ENCODE peak calls at places on chromosomes 13 and 19, in six cellular contexts. One of them, this sample, is unnamed.
A peak's percentile ranks its signal among the peaks of the same experiment; 100 is the strongest.

GRCh38 chr19:861756-862528 is 2.5 kb downstream of the CFD start:
- DNase-seq in IMR-90: no peak
- DNase-seq in mesendoderm: peak; percentile 89
- DNase-seq in H1: peak; percentile 96
- DNase-seq in neuronal stem cell: peak; percentile 43
- DNase-seq in mesenchymal stem cell: peak; percentile 39
- DNase-seq in this sample: peak; percentile 57

GRCh38 chr13:36907801-36908200 is 12.2 kb downstream of the SMAD9 start:
- DNase-seq in neuronal stem cell: no peak
- DNase-seq in mesenchymal stem cell: no peak
- DNase-seq in H1: no peak
- DNase-seq in mesendoderm: no peak
- DNase-seq in IMR-90: no peak
- DNase-seq in this sample: no peak

GRCh38 chr13:50720856-50721663 is 122.4 kb downstream of the DLEU7 start:
- DNase-seq in H1: no peak
- DNase-seq in neuronal stem cell: no peak
- DNase-seq in mesendoderm: no peak
- DNase-seq in mesenchymal stem cell: no peak
- DNase-seq in IMR-90: no peak
- DNase-seq in this sample: peak; percentile 25

GRCh38 chr19:53102701-53103140 is 501 bp downstream of the ZNF160 start:
- DNase-seq in IMR-90: peak; percentile 31
- DNase-seq in mesenchymal stem cell: peak; percentile 55
- DNase-seq in neuronal stem cell: no peak
- DNase-seq in H1: no peak
- DNase-seq in mesendoderm: peak; percentile 36
- DNase-seq in this sample: peak; percentile 59

GRCh38 chr19:46697142-46697960 is 19.6 kb downstream of the PRKD2 start:
- DNase-seq in mesendoderm: peak; percentile 98
- DNase-seq in IMR-90: peak; percentile 49
- DNase-seq in H1: peak; percentile 99
- DNase-seq in neuronal stem cell: peak; percentile 89
- DNase-seq in mesenchymal stem cell: peak; percentile 88
- DNase-seq in this sample: peak; percentile 85

GRCh38 chr13:46951516-46951915 is 54.7 kb upstream of the HTR2A start:
- DNase-seq in H1: no peak
- DNase-seq in neuronal stem cell: no peak
- DNase-seq in mesenchymal stem cell: no peak
- DNase-seq in mesendoderm: no peak
- DNase-seq in IMR-90: no peak
- DNase-seq in this sample: no peak

GRCh38 chr19:2641332-2641698 is 61.2 kb downstream of the GNG7 start:
- DNase-seq in neuronal stem cell: no peak
- DNase-seq in mesenchymal stem cell: no peak
- DNase-seq in H1: no peak
- DNase-seq in mesendoderm: no peak
- DNase-seq in IMR-90: no peak
- DNase-seq in this sample: no peak

GRCh38 chr13:27919934-27920676 is at the start of gene PDX1:
- DNase-seq in mesenchymal stem cell: no peak
- DNase-seq in mesendoderm: peak; percentile 71
- DNase-seq in IMR-90: no peak
- DNase-seq in H1: peak; percentile 81
- DNase-seq in neuronal stem cell: peak; percentile 48
- DNase-seq in this sample: no peak

GRCh38 chr13:112182251-112182650 is 115.3 kb downstream of the SOX1 start:
- DNase-seq in H1: no peak
- DNase-seq in neuronal stem cell: no peak
- DNase-seq in mesenchymal stem cell: no peak
- DNase-seq in IMR-90: no peak
- DNase-seq in mesendoderm: no peak
- DNase-seq in this sample: no peak

GRCh38 chr13:72570019-72570418 is 157.4 kb downstream of the MZT1 start:
- DNase-seq in mesenchymal stem cell: no peak
- DNase-seq in H1: no peak
- DNase-seq in mesendoderm: no peak
- DNase-seq in IMR-90: no peak
- DNase-seq in neuronal stem cell: no peak
- DNase-seq in this sample: no peak

GRCh38 chr13:47330031-47330430 is 433.2 kb upstream of the HTR2A start:
- DNase-seq in mesendoderm: no peak
- DNase-seq in neuronal stem cell: no peak
- DNase-seq in H1: no peak
- DNase-seq in mesenchymal stem cell: no peak
- DNase-seq in IMR-90: no peak
- DNase-seq in this sample: peak; percentile 11

GRCh38 chr19:9793051-9793591 is 24.6 kb upstream of the ZNF846 start:
- DNase-seq in mesendoderm: peak; percentile 72
- DNase-seq in mesenchymal stem cell: peak; percentile 72
- DNase-seq in neuronal stem cell: no peak
- DNase-seq in IMR-90: peak; percentile 32
- DNase-seq in H1: no peak
- DNase-seq in this sample: peak; percentile 43

GRCh38 chr13:103273825-103274224 is 207.6 kb upstream of the SLC10A2 start:
- DNase-seq in mesenchymal stem cell: no peak
- DNase-seq in neuronal stem cell: no peak
- DNase-seq in IMR-90: no peak
- DNase-seq in H1: no peak
- DNase-seq in mesendoderm: no peak
- DNase-seq in this sample: no peak

GRCh38 chr19:49746206-49746958 is 16.7 kb downstream of the TSKS start:
- DNase-seq in mesenchymal stem cell: no peak
- DNase-seq in neuronal stem cell: no peak
- DNase-seq in IMR-90: no peak
- DNase-seq in mesendoderm: peak; percentile 94
- DNase-seq in H1: peak; percentile 97
- DNase-seq in this sample: peak; percentile 99

GRCh38 chr13:95568131-95568530 is 15.6 kb downstream of the CLDN10 start:
- DNase-seq in H1: no peak
- DNase-seq in IMR-90: no peak
- DNase-seq in neuronal stem cell: no peak
- DNase-seq in mesendoderm: no peak
- DNase-seq in mesenchymal stem cell: no peak
- DNase-seq in this sample: no peak

GRCh38 chr13:31824705-31825512 is 85.6 kb downstream of the RXFP2 start:
- DNase-seq in neuronal stem cell: no peak
- DNase-seq in H1: no peak
- DNase-seq in mesendoderm: peak; percentile 21
- DNase-seq in mesenchymal stem cell: peak; percentile 34
- DNase-seq in IMR-90: peak; percentile 16
- DNase-seq in this sample: no peak

GRCh38 chr19:19704836-19705235 is 28.1 kb downstream of the ZNF14 start:
- DNase-seq in IMR-90: no peak
- DNase-seq in H1: no peak
- DNase-seq in mesenchymal stem cell: no peak
- DNase-seq in mesendoderm: no peak
- DNase-seq in neuronal stem cell: no peak
- DNase-seq in this sample: no peak

GRCh38 chr19:12346896-12347295 is 13.5 kb upstream of the ZNF563 start:
- DNase-seq in mesenchymal stem cell: no peak
- DNase-seq in neuronal stem cell: no peak
- DNase-seq in mesendoderm: no peak
- DNase-seq in H1: no peak
- DNase-seq in IMR-90: no peak
- DNase-seq in this sample: peak; percentile 15

GRCh38 chr13:102089177-102089576 is 312.7 kb downstream of the FGF14 start:
- DNase-seq in neuronal stem cell: no peak
- DNase-seq in mesendoderm: peak; percentile 1
- DNase-seq in IMR-90: no peak
- DNase-seq in mesenchymal stem cell: peak; percentile 4
- DNase-seq in H1: no peak
- DNase-seq in this sample: no peak

GRCh38 chr19:6060600-6061391 is 49.5 kb downstream of the RFX2 start:
- DNase-seq in mesenchymal stem cell: no peak
- DNase-seq in H1: no peak
- DNase-seq in IMR-90: peak; percentile 16
- DNase-seq in neuronal stem cell: no peak
- DNase-seq in mesendoderm: peak; percentile 93
- DNase-seq in this sample: peak; percentile 63

GRCh38 chr13:73913043-73913740 is 221.0 kb downstream of the KLF12 start:
- DNase-seq in H1: no peak
- DNase-seq in IMR-90: peak; percentile 59
- DNase-seq in mesendoderm: peak; percentile 76
- DNase-seq in mesenchymal stem cell: peak; percentile 82
- DNase-seq in neuronal stem cell: no peak
- DNase-seq in this sample: no peak

GRCh38 chr19:44799627-44800257 is 9.2 kb upstream of the BCAM start:
- DNase-seq in mesendoderm: no peak
- DNase-seq in H1: no peak
- DNase-seq in mesenchymal stem cell: no peak
- DNase-seq in neuronal stem cell: no peak
- DNase-seq in IMR-90: no peak
- DNase-seq in this sample: no peak

GRCh38 chr19:36254848-36255247 is 39.9 kb downstream of the ZNF146 start:
- DNase-seq in mesenchymal stem cell: no peak
- DNase-seq in mesendoderm: no peak
- DNase-seq in H1: no peak
- DNase-seq in IMR-90: no peak
- DNase-seq in neuronal stem cell: no peak
- DNase-seq in this sample: no peak

GRCh38 chr13:114140131-114140908 is 7.9 kb upstream of the RASA3 start:
- DNase-seq in mesenchymal stem cell: no peak
- DNase-seq in IMR-90: no peak
- DNase-seq in mesendoderm: no peak
- DNase-seq in H1: no peak
- DNase-seq in neuronal stem cell: no peak
- DNase-seq in this sample: no peak
- H3K4me3 ChIP-seq in mesenchymal stem cell: no peak overlapping the region
- H3K4me3 ChIP-seq in IMR-90: no peak overlapping the region
- H3K4me3 ChIP-seq in mesendoderm: no peak overlapping the region
- H3K4me3 ChIP-seq in H1: no peak overlapping the region
- H3K4me3 ChIP-seq in neuronal stem cell: no peak overlapping the region
- H3K4me3 ChIP-seq in this sample: no peak overlapping the region

GRCh38 chr19:48036765-48037164 is 7.1 kb downstream of the CABP5 start:
- DNase-seq in IMR-90: no peak
- DNase-seq in H1: no peak
- DNase-seq in neuronal stem cell: no peak
- DNase-seq in mesenchymal stem cell: no peak
- DNase-seq in mesendoderm: no peak
- DNase-seq in this sample: no peak

GRCh38 chr19:48044561-48044960 is 682 bp upstream of the CABP5 start:
- DNase-seq in neuronal stem cell: no peak
- DNase-seq in mesendoderm: no peak
- DNase-seq in IMR-90: no peak
- DNase-seq in mesenchymal stem cell: no peak
- DNase-seq in H1: no peak
- DNase-seq in this sample: no peak

GRCh38 chr19:48043675-48044258 is at the start of gene CABP5:
- DNase-seq in neuronal stem cell: no peak
- DNase-seq in mesendoderm: no peak
- DNase-seq in IMR-90: no peak
- DNase-seq in mesenchymal stem cell: no peak
- DNase-seq in H1: no peak
- DNase-seq in this sample: no peak

GRCh38 chr19:48041877-48042580 is 1.9 kb downstream of the CABP5 start:
- DNase-seq in mesendoderm: no peak
- DNase-seq in H1: no peak
- DNase-seq in IMR-90: no peak
- DNase-seq in mesenchymal stem cell: no peak
- DNase-seq in neuronal stem cell: no peak
- DNase-seq in this sample: peak; percentile 67
- H3K23ac ChIP-seq in mesendoderm: no peak overlapping the region
- H3K23ac ChIP-seq in H1: no peak overlapping the region
- H3K23ac ChIP-seq in IMR-90: no peak overlapping the region
- H3K23ac ChIP-seq in mesenchymal stem cell: no peak overlapping the region
- H3K23ac ChIP-seq in neuronal stem cell: no peak overlapping the region
- H3K23ac ChIP-seq in this sample: no peak overlapping the region

GRCh38 chr19:55166530-55167268 is at the start of gene DNAAF3:
- DNase-seq in mesenchymal stem cell: peak; percentile 98
- DNase-seq in IMR-90: peak; percentile 96
- DNase-seq in H1: peak; percentile 98
- DNase-seq in mesendoderm: peak; percentile 99
- DNase-seq in neuronal stem cell: peak; percentile 98
- DNase-seq in this sample: peak; percentile 86
- H3K4me3 ChIP-seq in mesenchymal stem cell: peak within 1 kb of the TSS; percentile 60
- H3K4me3 ChIP-seq in IMR-90: peak within 1 kb of the TSS; percentile 45
- H3K4me3 ChIP-seq in H1: peak within 1 kb of the TSS; percentile 66
- H3K4me3 ChIP-seq in mesendoderm: peak within 1 kb of the TSS; percentile 48
- H3K4me3 ChIP-seq in neuronal stem cell: peak within 1 kb of the TSS; percentile 53
- H3K4me3 ChIP-seq in this sample: peak within 1 kb of the TSS; percentile 63

GRCh38 chr19:13995878-13996765 is 10.0 kb downstream of the RFX1 start:
- DNase-seq in H1: no peak
- DNase-seq in IMR-90: no peak
- DNase-seq in mesendoderm: no peak
- DNase-seq in neuronal stem cell: no peak
- DNase-seq in mesenchymal stem cell: no peak
- DNase-seq in this sample: no peak
- H3K23ac ChIP-seq in H1: no peak overlapping the region
- H3K23ac ChIP-seq in IMR-90: no peak overlapping the region
- H3K23ac ChIP-seq in mesendoderm: no peak overlapping the region
- H3K23ac ChIP-seq in neuronal stem cell: no peak overlapping the region
- H3K23ac ChIP-seq in mesenchymal stem cell: no peak overlapping the region
- H3K23ac ChIP-seq in this sample: no peak overlapping the region

GRCh38 chr19:8449830-8450229 is 5.1 kb downstream of the HNRNPM start:
- DNase-seq in mesendoderm: peak; percentile 74
- DNase-seq in neuronal stem cell: no peak
- DNase-seq in IMR-90: no peak
- DNase-seq in H1: no peak
- DNase-seq in mesenchymal stem cell: no peak
- DNase-seq in this sample: peak; percentile 80
- H3K4me3 ChIP-seq in mesendoderm: no peak overlapping the region
- H3K4me3 ChIP-seq in neuronal stem cell: no peak overlapping the region
- H3K4me3 ChIP-seq in IMR-90: no peak overlapping the region
- H3K4me3 ChIP-seq in H1: peak overlapping the region; percentile 0
- H3K4me3 ChIP-seq in mesenchymal stem cell: no peak overlapping the region
- H3K4me3 ChIP-seq in this sample: no peak overlapping the region

GRCh38 chr19:18373892-18374629 is 11.9 kb upstream of the GDF15 start:
- DNase-seq in neuronal stem cell: no peak
- DNase-seq in H1: peak; percentile 86
- DNase-seq in IMR-90: peak; percentile 99
- DNase-seq in mesendoderm: peak; percentile 99
- DNase-seq in mesenchymal stem cell: peak; percentile 99
- DNase-seq in this sample: peak; percentile 70
- H3K23ac ChIP-seq in neuronal stem cell: no peak overlapping the region
- H3K23ac ChIP-seq in H1: peak overlapping the region; percentile 9
- H3K23ac ChIP-seq in IMR-90: peak overlapping the region; percentile 97
- H3K23ac ChIP-seq in mesendoderm: no peak overlapping the region
- H3K23ac ChIP-seq in mesenchymal stem cell: no peak overlapping the region
- H3K23ac ChIP-seq in this sample: no peak overlapping the region

GRCh38 chr13:78608254-78608704 is 4.9 kb upstream of the POU4F1 start:
- DNase-seq in IMR-90: no peak
- DNase-seq in neuronal stem cell: peak; percentile 12
- DNase-seq in mesenchymal stem cell: no peak
- DNase-seq in mesendoderm: peak; percentile 20
- DNase-seq in H1: no peak
- DNase-seq in this sample: no peak

GRCh38 chr13:78608705-78609463 is 5.5 kb upstream of the POU4F1 start:
- DNase-seq in IMR-90: no peak
- DNase-seq in neuronal stem cell: peak; percentile 9
- DNase-seq in H1: no peak
- DNase-seq in mesendoderm: peak; percentile 26
- DNase-seq in mesenchymal stem cell: no peak
- DNase-seq in this sample: no peak

GRCh38 chr13:78607409-78608253 is 4.3 kb upstream of the POU4F1 start:
- DNase-seq in IMR-90: no peak
- DNase-seq in neuronal stem cell: peak; percentile 23
- DNase-seq in mesenchymal stem cell: no peak
- DNase-seq in mesendoderm: peak; percentile 55
- DNase-seq in H1: peak; percentile 74
- DNase-seq in this sample: no peak

GRCh38 chr13:78604782-78605611 is 1.6 kb upstream of the POU4F1 start:
- DNase-seq in mesendoderm: peak; percentile 83
- DNase-seq in H1: peak; percentile 67
- DNase-seq in IMR-90: peak; percentile 8
- DNase-seq in neuronal stem cell: peak; percentile 31
- DNase-seq in mesenchymal stem cell: no peak
- DNase-seq in this sample: no peak

GRCh38 chr13:78606471-78607408 is 3.4 kb upstream of the POU4F1 start:
- DNase-seq in mesendoderm: peak; percentile 8
- DNase-seq in H1: peak; percentile 67
- DNase-seq in neuronal stem cell: peak; percentile 12
- DNase-seq in mesenchymal stem cell: no peak
- DNase-seq in IMR-90: no peak
- DNase-seq in this sample: no peak
- H3K4me3 ChIP-seq in mesendoderm: no peak overlapping the region
- H3K4me3 ChIP-seq in H1: peak overlapping the region; percentile 63
- H3K4me3 ChIP-seq in neuronal stem cell: no peak overlapping the region
- H3K4me3 ChIP-seq in mesenchymal stem cell: no peak overlapping the region
- H3K4me3 ChIP-seq in IMR-90: no peak overlapping the region
- H3K4me3 ChIP-seq in this sample: no peak overlapping the region